ENCODE peak calls at places on chromosomes 16 and 17, in six cellular contexts. A, V, P, Y, D and B are unnamed samples.

GRCh38 chr17:60573139-60573975 is 26.6 kb upstream of the PPM1D start:
- DNase-seq in A (no peak), V (no peak), P (no peak), Y (no peak), D (peak; percentile 77), B (no peak)

GRCh38 chr16:23317266-23317661 is 15.2 kb downstream of the SCNN1B start:
- DNase-seq in A (no peak), V (no peak), P (no peak), Y (no peak), D (no peak), B (no peak)

GRCh38 chr16:61887903-61888302 is 148.3 kb downstream of the CDH8 start:
- DNase-seq in A (peak; percentile 50), V (no peak), P (no peak), Y (no peak), D (peak; percentile 80), B (peak; percentile 54)

GRCh38 chr17:60743812-60744211 is 66.2 kb downstream of the BCAS3 start:
- DNase-seq in A (no peak), V (peak; percentile 20), P (no peak), Y (no peak), D (peak; percentile 50), B (no peak)

GRCh38 chr17:55546481-55546880 is 35.2 kb upstream of the SMIM36 start:
- DNase-seq in A (no peak), V (no peak), P (no peak), Y (no peak), D (no peak), B (no peak)

GRCh38 chr17:33725675-33726271 is 432.7 kb upstream of the ASIC2 start:
- DNase-seq in A (peak; percentile 61), V (no peak), P (no peak), Y (no peak), D (peak; percentile 34), B (no peak)

GRCh38 chr17:78019367-78019975 is 61.0 kb downstream of the TNRC6C start:
- DNase-seq in A (peak; percentile 65), V (peak; percentile 45), P (no peak), Y (no peak), D (peak; percentile 41), B (no peak)

GRCh38 chr17:5837055-5837491 is 233.1 kb upstream of the WSCD1 start:
- DNase-seq in A (no peak), V (peak; percentile 76), P (no peak), Y (no peak), D (peak; percentile 73), B (no peak)

GRCh38 chr17:21370430-21370829 is 5.7 kb upstream of the KCNJ12 start:
- DNase-seq in A (peak; percentile 58), V (no peak), P (no peak), Y (no peak), D (no peak), B (no peak)

GRCh38 chr16:85019659-85020245 is 7.8 kb upstream of the KIAA0513 start:
- DNase-seq in A (no peak), V (no peak), P (no peak), Y (no peak), D (no peak), B (no peak)

GRCh38 chr17:80839401-80839800 is 152.2 kb upstream of the CHMP6 start:
- DNase-seq in A (no peak), V (no peak), P (no peak), Y (no peak), D (no peak), B (no peak)

GRCh38 chr17:28221751-28222414 is 97.1 kb upstream of the TMEM97 start:
- DNase-seq in A (no peak), V (no peak), P (no peak), Y (no peak), D (peak; percentile 30), B (no peak)

GRCh38 chr17:20944014-20944905 is 98.6 kb downstream of the USP22 start:
- DNase-seq in A (peak; percentile 32), V (peak; percentile 23), P (no peak), Y (peak; percentile 11), D (no peak), B (no peak)

GRCh38 chr16:49282690-49283375 is 1.2 kb upstream of the CBLN1 start:
- DNase-seq in A (no peak), V (no peak), P (no peak), Y (no peak), D (no peak), B (no peak)

GRCh38 chr17:73228748-73229236 is 32.9 kb downstream of the CPSF4L start:
- DNase-seq in A (peak; percentile 91), V (peak; percentile 51), P (peak; percentile 55), Y (no peak), D (peak; percentile 88), B (no peak)

GRCh38 chr16:86910821-86911220 is 332.5 kb downstream of the FOXL1 start:
- DNase-seq in A (no peak), V (no peak), P (no peak), Y (no peak), D (no peak), B (no peak)

GRCh38 chr17:1108560-1108809 is 71.3 kb downstream of the ABR start:
- DNase-seq in A (no peak), V (no peak), P (no peak), Y (peak; percentile 10), D (no peak), B (no peak)

GRCh38 chr17:78922876-78923498 is 2.2 kb downstream of the TIMP2 start:
- DNase-seq in A (no peak), V (no peak), P (no peak), Y (no peak), D (no peak), B (no peak)

GRCh38 chr17:7281953-7282751 is 634 bp downstream of the SLC2A4 start:
- DNase-seq in A (no peak), V (no peak), P (peak; percentile 35), Y (no peak), D (no peak), B (no peak)

GRCh38 chr17:63589646-63590045 is 11.0 kb upstream of the TACO1 start:
- DNase-seq in A (no peak), V (no peak), P (no peak), Y (no peak), D (no peak), B (no peak)

GRCh38 chr16:11392041-11392581 is 46.9 kb downstream of the RMI2 start:
- DNase-seq in A (no peak), V (no peak), P (no peak), Y (no peak), D (no peak), B (no peak)

GRCh38 chr17:31900877-31901276 is 631 bp downstream of the UTP6 start:
- DNase-seq in A (peak; percentile 57), V (peak; percentile 32), P (no peak), Y (no peak), D (peak; percentile 33), B (no peak)

GRCh38 chr17:10798332-10798749 is 5.6 kb downstream of the TMEM238L start:
- DNase-seq in A (peak; percentile 1), V (no peak), P (no peak), Y (no peak), D (no peak), B (no peak)